ENCODE peak calls at places on chromosomes 11 and 22, in four cellular contexts. M is CD4-positive, CD25-positive, alpha-beta regulatory T cell; C is brain microvascular endothelial cell; P is fibroblast of mammary gland. X is an unnamed sample.

GRCh38 chr22:19888131-19888746 is 33.6 kb upstream of the GNB1L start:
- DNase-seq in C (no peak), P (no peak), M (no peak), X (no peak)

GRCh38 chr11:16070573-16070972 is 285.8 kb downstream of the SOX6 start:
- DNase-seq in P (no peak), C (no peak), M (no peak), X (no peak)

GRCh38 chr11:95682552-95682951 is 107.0 kb downstream of the FAM76B start:
- DNase-seq in M (no peak), C (peak), P (peak), X (no peak)

GRCh38 chr11:64881476-64881875 is 3.1 kb upstream of the EHD1 start:
- DNase-seq in M (no peak), C (no peak), P (no peak), X (no peak)

GRCh38 chr22:49271831-49272230 is 555.8 kb downstream of the BRD1 start:
- DNase-seq in M (no peak), C (no peak), P (no peak), X (no peak)

GRCh38 chr22:40966683-40967082 is 15.5 kb downstream of the RBX1 start:
- DNase-seq in C (no peak), M (peak), P (no peak), X (no peak)

GRCh38 chr22:30224161-30224857 is 22.2 kb downstream of the LIF start:
- DNase-seq in M (no peak), P (no peak), C (no peak), X (no peak)

GRCh38 chr11:121513807-121514206 is 61.0 kb upstream of the SORL1-AS1 start:
- DNase-seq in C (no peak), M (no peak), P (no peak), X (no peak)

GRCh38 chr11:122202161-122202950 is 86.3 kb upstream of the BLID start:
- DNase-seq in P (peak), M (no peak), C (peak), X (peak)

GRCh38 chr11:45807792-45808238 is 2.9 kb downstream of the SLC35C1 start:
- DNase-seq in M (no peak), C (no peak), P (no peak), X (no peak)

GRCh38 chr22:44182591-44183588 is 2.2 kb downstream of the PARVG start:
- DNase-seq in M (peak), P (no peak), C (no peak), X (peak)

GRCh38 chr11:108221401-108221800 is 1.0 kb downstream of the NPAT start:
- DNase-seq in C (peak), M (peak), P (peak), X (no peak)

GRCh38 chr11:9004310-9004945 is 627 bp upstream of the NRIP3 start:
- DNase-seq in C (no peak), P (no peak), M (no peak), X (no peak)

GRCh38 chr11:12195773-12196172 is 85.4 kb downstream of the MICAL2 start:
- DNase-seq in C (no peak), P (no peak), M (peak), X (no peak)

GRCh38 chr11:1652026-1652425 is 22.5 kb downstream of the KRTAP5-5 start:
- DNase-seq in P (no peak), M (no peak), C (no peak), X (no peak)

GRCh38 chr11:118046051-118046963 is 30.6 kb upstream of the TMPRSS4 start:
- DNase-seq in M (peak), C (no peak), P (no peak), X (no peak)

GRCh38 chr11:127217941-127218615 is 217.5 kb upstream of the KIRREL3 start:
- DNase-seq in P (no peak), M (no peak), C (no peak), X (no peak)

GRCh38 chr22:40542821-40543540 is 93.5 kb downstream of the MRTFA start:
- DNase-seq in M (no peak), P (peak), C (no peak), X (no peak)

GRCh38 chr22:16838073-16838472 is 12.9 kb upstream of the XKR3 start:
- DNase-seq in M (no peak), C (no peak), P (peak), X (no peak)
- H3K4me3 ChIP-seq in M (no peak), C (no peak), P (no peak), X (no peak)

GRCh38 chr11:57305523-57305922 is 19.2 kb downstream of the TNKS1BP1 start:
- DNase-seq in M (no peak), P (no peak), C (no peak), X (no peak)

GRCh38 chr11:57306941-57307598 is 17.7 kb downstream of the TNKS1BP1 start:
- DNase-seq in C (no peak), M (no peak), P (peak), X (no peak)

GRCh38 chr11:57307666-57308270 is 17.0 kb downstream of the TNKS1BP1 start:
- DNase-seq in C (no peak), P (no peak), M (no peak), X (no peak)

GRCh38 chr11:57308426-57309060 is 16.2 kb downstream of the TNKS1BP1 start:
- DNase-seq in M (no peak), P (no peak), C (no peak), X (no peak)

DNA sequence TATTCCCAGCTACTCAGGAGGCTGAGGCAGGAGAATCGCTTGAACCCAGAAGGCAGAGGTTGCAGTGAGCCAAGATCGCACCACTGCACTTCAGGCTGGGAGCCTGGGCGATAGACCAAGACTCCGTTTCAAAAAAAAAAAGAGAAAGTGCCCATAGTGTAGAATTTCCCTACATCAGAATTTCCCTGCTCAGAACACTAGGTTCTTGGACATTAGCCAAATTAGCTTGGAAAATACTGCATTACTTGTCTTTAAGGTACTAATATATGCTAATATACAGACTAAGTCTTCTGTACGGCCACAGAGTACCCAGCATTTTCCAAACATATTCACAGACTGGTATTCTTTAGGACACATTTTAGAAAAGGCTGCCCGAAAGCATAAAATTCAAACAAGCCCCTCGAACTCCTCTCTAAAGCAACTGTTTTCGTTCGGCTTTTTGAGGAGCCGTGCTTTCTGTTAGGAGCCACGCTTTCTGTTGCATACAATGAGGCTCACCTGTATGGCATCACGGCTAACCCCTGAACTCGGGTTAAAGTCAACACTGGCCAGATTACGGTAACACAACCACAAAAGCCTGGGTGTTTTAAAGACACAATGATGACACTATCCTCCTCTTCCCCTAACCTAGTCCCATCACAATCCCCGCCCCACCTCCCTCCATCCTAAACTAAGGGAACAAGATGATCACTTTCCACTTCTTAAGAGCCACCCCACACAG is 18.4 kb downstream of the TNKS1BP1 start:
- DNase-seq in P (peak), C (no peak), M (no peak), X (no peak)
- H3K4me3 ChIP-seq in P (no peak), C (no peak), M (no peak), X (no peak)

GRCh38 chr11:59191095-59191494 is 19.2 kb downstream of the DTX4 start:
- DNase-seq in C (no peak), P (no peak), M (no peak), X (peak)

GRCh38 chr11:59191899-59192298 is 20.0 kb downstream of the DTX4 start:
- DNase-seq in C (no peak), P (no peak), M (no peak), X (no peak)

GRCh38 chr11:59187587-59187986 is 15.7 kb downstream of the DTX4 start:
- DNase-seq in M (no peak), C (no peak), P (peak), X (peak)

GRCh38 chr11:59188954-59189353 is 17.0 kb downstream of the DTX4 start:
- DNase-seq in C (no peak), M (no peak), P (no peak), X (no peak)

GRCh38 chr11:59189986-59190385 is 18.1 kb downstream of the DTX4 start:
- DNase-seq in M (no peak), C (no peak), P (no peak), X (no peak)
- H3K4me3 ChIP-seq in M (no peak), C (no peak), P (no peak), X (no peak)

DNA sequence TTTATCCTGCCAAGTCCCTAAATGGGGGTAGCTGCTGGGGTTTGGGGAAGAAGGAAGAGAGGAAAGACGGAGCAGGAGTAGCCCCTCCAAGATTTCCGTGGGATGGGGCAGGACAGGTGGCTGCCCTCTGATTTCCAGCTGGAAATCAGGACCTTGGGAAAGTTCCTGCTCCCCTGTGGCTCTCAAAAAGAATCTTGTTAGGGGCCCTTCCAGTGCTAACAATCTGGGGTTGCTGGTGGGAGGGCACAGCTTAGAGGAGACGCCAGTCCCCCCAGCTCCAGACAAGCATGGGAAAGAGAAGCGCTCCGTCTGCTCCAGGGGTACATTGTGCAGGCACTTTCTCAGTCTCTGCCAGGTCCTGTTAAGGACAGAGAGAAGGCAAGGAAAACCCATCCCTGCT is 3.0 kb upstream of the CLCF1 start:
- DNase-seq in C (no peak), M (no peak), P (no peak), X (no peak)
- H3K4me3 ChIP-seq in C (no peak), M (no peak), P (no peak), X (no peak)

X was measured in right lobe of liver.